ENCODE peak calls at places on chromosome 7, in four cellular contexts. C, L, T and R are unnamed samples.
A peak's percentile ranks its signal among the peaks of the same experiment; 100 is the strongest.

GRCh38 chr7:71155236-71155635 is 23.3 kb downstream of the GALNT17 start:
- DNase-seq in C (no peak), L (no peak), T (no peak), R (no peak)

GRCh38 chr7:78609281-78609680 is 810.7 kb downstream of the PHTF2 start:
- DNase-seq in C (no peak), L (no peak), T (no peak), R (no peak)

GRCh38 chr7:112125250-112125649 is 80.9 kb downstream of the DOCK4 start:
- DNase-seq in C (no peak), L (no peak), T (no peak), R (no peak)

GRCh38 chr7:95011156-95011928 is 103.9 kb downstream of the PPP1R9A start:
- DNase-seq in C (no peak), L (no peak), T (no peak), R (no peak)

GRCh38 chr7:43735802-43736603 is 6.7 kb upstream of the COA1 start:
- DNase-seq in C (no peak), L (no peak), T (no peak), R (no peak)

GRCh38 chr7:66307591-66308215 is 102.6 kb downstream of the TPST1 start:
- DNase-seq in C (peak; percentile 96), L (no peak), T (no peak), R (no peak)

GRCh38 chr7:71739520-71740195 is 607.7 kb downstream of the GALNT17 start:
- DNase-seq in C (no peak), L (no peak), T (no peak), R (no peak)

GRCh38 chr7:1591876-1592275 is 22.0 kb upstream of the PSMG3 start:
- DNase-seq in C (no peak), L (peak; percentile 19), T (no peak), R (no peak)

GRCh38 chr7:130560972-130561371 is 69.1 kb downstream of the MEST start:
- DNase-seq in C (peak; percentile 48), L (peak; percentile 66), T (no peak), R (peak; percentile 92)

GRCh38 chr7:130632111-130632510 is 36.4 kb downstream of the COPG2 start:
- DNase-seq in C (peak; percentile 49), L (no peak), T (no peak), R (no peak)

GRCh38 chr7:46772740-46773139 is 809.2 kb downstream of the TNS3 start:
- DNase-seq in C (no peak), L (no peak), T (no peak), R (no peak)

GRCh38 chr7:135843214-135843613 is 94.6 kb upstream of the FAM180A start:
- DNase-seq in C (no peak), L (peak; percentile 29), T (no peak), R (no peak)

GRCh38 chr7:106543221-106543757 is 117.7 kb downstream of the CCDC71L start:
- DNase-seq in C (no peak), L (no peak), T (no peak), R (no peak)
- H3K27ac ChIP-seq in C (peak overlapping the region; percentile 59), L (no peak overlapping the region), T (peak overlapping the region; percentile 74), R (peak overlapping the region; percentile 1)

GRCh38 chr7:28013441-28013840 is 167.2 kb downstream of the JAZF1 start:
- DNase-seq in C (no peak), L (no peak), T (no peak), R (no peak)

GRCh38 chr7:28017372-28017771 is 163.2 kb downstream of the JAZF1 start:
- DNase-seq in C (peak; percentile 42), L (no peak), T (no peak), R (no peak)

GRCh38 chr7:28013019-28013418 is 167.6 kb downstream of the JAZF1 start:
- DNase-seq in C (no peak), L (peak; percentile 9), T (no peak), R (no peak)

GRCh38 chr7:28016297-28016696 is 164.3 kb downstream of the JAZF1 start:
- DNase-seq in C (no peak), L (no peak), T (no peak), R (no peak)

GRCh38 chr7:28015169-28015568 is 165.4 kb downstream of the JAZF1 start:
- DNase-seq in C (no peak), L (no peak), T (no peak), R (no peak)
- H3K27ac ChIP-seq in C (no peak overlapping the region), L (no peak overlapping the region), T (no peak overlapping the region), R (no peak overlapping the region)

DNA sequence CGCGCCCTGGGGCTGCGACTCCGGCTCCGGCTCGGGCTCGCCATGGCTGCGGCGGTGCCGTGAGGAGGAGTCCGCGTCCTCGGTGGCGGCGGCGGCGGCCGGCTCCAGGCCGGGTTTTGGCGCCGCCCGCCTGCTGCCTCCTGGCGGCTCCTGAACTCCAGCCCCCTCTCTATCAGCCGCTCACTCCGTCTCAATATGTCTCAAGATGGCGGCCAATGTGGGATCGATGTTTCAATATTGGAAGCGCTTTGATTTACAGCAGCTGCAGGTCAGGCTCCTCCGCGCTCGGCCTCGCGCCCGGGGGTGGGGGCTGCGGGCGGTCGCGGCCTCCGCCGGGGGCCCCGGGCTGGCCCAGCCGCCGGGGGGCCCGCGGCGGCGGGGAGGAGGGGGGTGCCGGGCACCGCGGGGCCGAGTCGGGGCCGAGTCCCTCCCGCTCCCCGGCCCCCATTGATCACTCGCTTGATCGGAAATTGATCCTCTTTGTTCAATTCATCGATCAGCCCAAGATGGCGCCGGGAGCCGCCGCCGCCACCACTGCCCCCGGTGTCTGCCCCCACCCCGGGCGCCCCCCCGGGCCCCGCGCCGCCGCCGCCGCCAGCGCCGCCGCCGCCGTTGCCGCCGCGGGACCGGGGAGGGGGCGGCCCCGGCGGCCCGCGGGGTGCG is 1.5 kb upstream of the CUX1 start:
- DNase-seq in C (peak; percentile 67), L (peak; percentile 90), T (peak; percentile 79), R (peak; percentile 82)
- H3K27ac ChIP-seq in C (peak overlapping the region; percentile 38), L (peak overlapping the region; percentile 48), T (peak overlapping the region; percentile 87), R (no peak overlapping the region)

GRCh38 chr7:106346167-106346677 is 61.4 kb upstream of the NAMPT start:
- DNase-seq in C (no peak), L (no peak), T (no peak), R (no peak)

GRCh38 chr7:106346678-106347217 is 62.0 kb upstream of the NAMPT start:
- DNase-seq in C (peak; percentile 7), L (no peak), T (no peak), R (peak; percentile 100)

GRCh38 chr7:106347229-106347833 is 62.5 kb upstream of the NAMPT start:
- DNase-seq in C (no peak), L (no peak), T (no peak), R (peak; percentile 91)

GRCh38 chr7:106345421-106346166 is 60.8 kb upstream of the NAMPT start:
- DNase-seq in C (peak; percentile 22), L (no peak), T (no peak), R (no peak)

DNA sequence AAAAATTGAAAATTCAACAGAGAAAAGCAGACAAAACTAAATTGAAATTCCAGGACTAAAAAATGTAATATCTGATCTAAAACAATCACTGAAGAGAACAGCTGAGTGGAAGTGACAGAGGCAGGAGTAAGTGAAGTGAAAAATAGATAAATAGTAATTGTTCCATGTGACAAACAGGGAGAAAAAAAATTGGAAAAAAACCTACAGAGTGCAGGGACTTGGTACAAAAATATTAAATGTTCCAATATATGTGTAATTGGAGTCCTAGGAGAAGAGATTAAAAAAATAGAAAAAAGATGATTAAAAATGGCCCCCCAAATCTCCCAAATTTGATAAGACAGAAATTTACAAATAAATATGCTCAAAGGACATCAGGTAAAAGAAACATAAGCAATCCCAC is 63.4 kb upstream of the NAMPT start:
- DNase-seq in C (no peak), L (no peak), T (no peak), R (no peak)
- H3K27ac ChIP-seq in C (no peak overlapping the region), L (no peak overlapping the region), T (no peak overlapping the region), R (peak overlapping the region; percentile 94)

GRCh38 chr7:129499915-129500463 is 2.3 kb upstream of the SMKR1 start:
- DNase-seq in C (no peak), L (peak; percentile 19), T (no peak), R (peak; percentile 2)

GRCh38 chr7:129498021-129498420 is 4.3 kb upstream of the SMKR1 start:
- DNase-seq in C (no peak), L (no peak), T (no peak), R (peak; percentile 4)

GRCh38 chr7:129503725-129504124 is 1.4 kb downstream of the SMKR1 start:
- DNase-seq in C (no peak), L (no peak), T (no peak), R (peak; percentile 4)

GRCh38 chr7:129501760-129502707 is at the start of gene SMKR1:
- DNase-seq in C (peak; percentile 43), L (peak; percentile 80), T (peak; percentile 88), R (peak; percentile 94)

GRCh38 chr7:129502708-129503685 is 666 bp downstream of the SMKR1 start:
- DNase-seq in C (peak; percentile 14), L (no peak), T (no peak), R (peak; percentile 7)
- H3K27ac ChIP-seq in C (no peak overlapping the region), L (no peak overlapping the region), T (no peak overlapping the region), R (no peak overlapping the region)